ENCODE peak calls at places on chromosomes 11 and 22, in six cellular contexts. F is HepG2, A is HCT116, G is K562, M is H1, Q is T47D. E is an unnamed sample.

GRCh38 chr11:117822031-117822521 is 2.5 kb downstream of the FXYD2 start:
- DNase-seq in F (no peak), A (no peak), M (peak), Q (peak), G (peak), E (peak)

GRCh38 chr22:49634006-49634772 is 193.5 kb downstream of the BRD1 start:
- DNase-seq in F (no peak), Q (no peak), G (no peak), A (no peak), M (no peak), E (no peak)

GRCh38 chr11:10908215-10908990 is 50.5 kb upstream of the ZBED5 start:
- DNase-seq in G (peak), M (no peak), Q (no peak), F (no peak), A (no peak), E (no peak)

GRCh38 chr22:37244922-37245722 is 1.1 kb upstream of the RAC2 start:
- DNase-seq in F (no peak), Q (no peak), M (no peak), A (no peak), G (no peak), E (no peak)

GRCh38 chr11:44842219-44842618 is 108.5 kb downstream of the TP53I11 start:
- DNase-seq in A (no peak), M (no peak), Q (no peak), F (no peak), G (no peak), E (no peak)

GRCh38 chr11:88402784-88403183 is 65.2 kb upstream of the CTSC start:
- DNase-seq in A (no peak), G (no peak), F (no peak), M (no peak), Q (no peak), E (no peak)

GRCh38 chr11:120985718-120986569 is 38.0 kb upstream of the TBCEL start:
- DNase-seq in M (peak), F (peak), Q (peak), A (no peak), G (peak), E (peak)

GRCh38 chr22:41447435-41448188 is 1.0 kb upstream of the TOB2 start:
- DNase-seq in A (no peak), Q (no peak), F (peak), G (peak), M (peak), E (peak)

GRCh38 chr22:45918455-45919370 is 58.2 kb downstream of the WNT7B start:
- DNase-seq in F (no peak), Q (peak), G (no peak), M (no peak), A (no peak), E (peak)

GRCh38 chr11:5689551-5689983 is at the start of gene TRIM22:
- DNase-seq in M (no peak), F (no peak), Q (no peak), G (no peak), A (no peak), E (no peak)

GRCh38 chr11:65606876-65607613 is 7.0 kb downstream of the MAP3K11 start:
- DNase-seq in M (peak), A (peak), F (no peak), G (peak), Q (peak), E (peak)

GRCh38 chr11:56932572-56933235 is 56.0 kb upstream of the OR5AK2 start:
- DNase-seq in A (peak), G (peak), M (no peak), F (peak), Q (no peak), E (no peak)

GRCh38 chr11:32586576-32587190 is 3.1 kb downstream of the EIF3M start:
- DNase-seq in A (peak), Q (no peak), G (peak), M (no peak), F (peak), E (peak)

GRCh38 chr11:93902921-93903320 is 52.5 kb upstream of the VSTM5 start:
- DNase-seq in G (no peak), A (no peak), F (no peak), M (no peak), Q (no peak), E (no peak)

GRCh38 chr11:78708388-78708787 is 133.7 kb upstream of the NARS2 start:
- DNase-seq in Q (no peak), A (no peak), M (no peak), F (no peak), G (no peak), E (no peak)

GRCh38 chr11:94879006-94879405 is 94.3 kb downstream of the CWC15 start:
- DNase-seq in Q (no peak), F (no peak), M (no peak), G (no peak), A (no peak), E (peak)

GRCh38 chr11:83835423-83835822 is 549.3 kb upstream of the CCDC90B start:
- DNase-seq in F (no peak), A (no peak), M (no peak), Q (no peak), G (no peak), E (no peak)

GRCh38 chr11:61447601-61448551 is 18.0 kb downstream of the SDHAF2 start:
- DNase-seq in M (no peak), A (no peak), G (no peak), Q (no peak), F (no peak), E (no peak)

GRCh38 chr22:37818397-37819099 is 4.6 kb upstream of the GALR3 start:
- DNase-seq in G (no peak), Q (no peak), A (no peak), F (no peak), M (peak), E (no peak)

GRCh38 chr11:61969838-61970452 is 2.5 kb upstream of the FTH1 start:
- DNase-seq in G (no peak), Q (no peak), F (no peak), M (no peak), A (no peak), E (no peak)

GRCh38 chr11:122046438-122046837 is 69.6 kb downstream of the BLID start:
- DNase-seq in Q (no peak), F (no peak), G (no peak), A (no peak), M (no peak), E (no peak)

GRCh38 chr11:64667154-64667745 is 55.7 kb downstream of the NRXN2 start:
- DNase-seq in Q (no peak), M (no peak), F (no peak), A (no peak), G (no peak), E (no peak)

GRCh38 chr22:26395926-26396325 is 33.1 kb upstream of the ASPHD2 start:
- DNase-seq in Q (no peak), F (no peak), A (no peak), M (no peak), G (no peak), E (no peak)

GRCh38 chr11:73660497-73661034 is 14.2 kb downstream of the PLEKHB1 start:
- DNase-seq in Q (no peak), G (no peak), A (no peak), F (no peak), M (no peak), E (no peak)

GRCh38 chr22:42799462-42800405 is 57.3 kb downstream of the ARFGAP3 start:
- DNase-seq in F (no peak), A (no peak), G (peak), M (no peak), Q (no peak), E (no peak)

GRCh38 chr11:100639140-100639539 is 47.9 kb upstream of the ARHGAP42 start:
- DNase-seq in F (no peak), Q (no peak), M (no peak), A (no peak), G (no peak), E (no peak)

GRCh38 chr22:20523118-20523983 is 15.9 kb downstream of the MED15 start:
- DNase-seq in F (no peak), M (no peak), A (no peak), Q (no peak), G (peak), E (no peak)

GRCh38 chr11:102703826-102704493 is 1.6 kb downstream of the MMP27 start:
- DNase-seq in F (no peak), A (no peak), G (no peak), M (no peak), Q (no peak), E (no peak)

GRCh38 chr11:102709211-102709980 is 3.8 kb upstream of the MMP27 start:
- DNase-seq in Q (no peak), A (no peak), G (no peak), F (no peak), M (no peak), E (no peak)

GRCh38 chr11:102708654-102709053 is 3.1 kb upstream of the MMP27 start:
- DNase-seq in M (no peak), F (no peak), A (no peak), Q (no peak), G (no peak), E (no peak)

GRCh38 chr11:102705626-102706025 is at the start of gene MMP27:
- DNase-seq in G (no peak), A (no peak), Q (no peak), M (no peak), F (no peak), E (no peak)

GRCh38 chr11:102704841-102705240 is 728 bp downstream of the MMP27 start:
- DNase-seq in A (no peak), G (no peak), Q (no peak), F (no peak), M (no peak), E (no peak)
- TF ChIP-seq JUND in A (no peak), G (no peak), Q (no peak), F (no peak), M (no peak), E (no peak)

DNA sequence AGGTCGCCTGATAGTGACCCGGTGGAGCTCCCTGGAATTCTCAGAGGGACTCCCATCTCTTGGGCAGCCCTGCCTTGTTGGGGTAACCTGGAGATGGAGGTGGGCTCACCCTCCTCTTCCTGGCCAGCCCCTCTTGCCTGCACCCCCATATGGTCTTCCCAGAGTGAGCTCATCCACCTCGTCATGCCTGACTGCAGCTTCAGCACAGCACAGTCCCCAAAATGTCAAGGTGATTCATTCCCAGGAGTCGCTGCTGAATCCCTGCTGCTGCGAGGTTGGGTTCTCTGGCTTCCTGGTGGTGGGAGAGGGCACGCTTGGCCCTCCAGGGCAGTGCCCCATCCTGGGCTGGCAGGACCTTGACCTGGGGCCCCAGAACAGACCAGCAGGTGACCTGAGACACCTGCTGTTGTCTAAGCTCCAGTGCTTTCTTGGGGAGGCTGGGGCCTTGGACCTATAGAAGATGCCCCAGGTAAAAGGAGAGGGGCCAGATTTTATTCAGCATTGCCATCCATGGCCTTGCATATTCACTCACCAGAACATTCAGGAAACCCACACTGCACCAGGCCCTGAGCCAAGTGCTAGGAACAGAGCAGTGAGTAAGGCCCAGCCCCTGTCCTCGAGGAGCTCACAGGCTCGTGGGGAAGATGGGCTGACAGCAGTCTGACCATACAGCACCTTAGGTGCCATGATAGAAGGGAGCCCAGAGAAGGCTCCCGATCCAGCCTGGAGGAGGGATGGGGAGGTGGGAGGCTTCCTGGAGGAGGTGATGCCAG is 72.9 kb downstream of the CACNA1I start:
- DNase-seq in F (no peak), Q (no peak), G (no peak), A (no peak), M (no peak), E (no peak)
- TF ChIP-seq JUND in F (no peak), Q (no peak), G (no peak), A (no peak), M (no peak), E (no peak)

GRCh38 chr11:131372243-131372930 is 2.0 kb downstream of the NTM start:
- DNase-seq in Q (no peak), M (no peak), F (no peak), G (no peak), A (no peak), E (peak)

GRCh38 chr11:131370901-131371790 is 731 bp downstream of the NTM start:
- DNase-seq in M (no peak), Q (no peak), A (no peak), F (no peak), G (no peak), E (peak)

GRCh38 chr11:131373326-131373725 is 2.9 kb downstream of the NTM start:
- DNase-seq in G (no peak), F (no peak), A (no peak), M (no peak), Q (no peak), E (no peak)

GRCh38 chr11:131371791-131372104 is 1.3 kb downstream of the NTM start:
- DNase-seq in F (no peak), G (no peak), A (no peak), Q (no peak), M (no peak), E (no peak)

GRCh38 chr11:131370090-131370751 is at the start of gene NTM:
- DNase-seq in A (no peak), Q (no peak), M (no peak), F (no peak), G (no peak), E (peak)
- TF ChIP-seq JUND in A (no peak), Q (no peak), M (no peak), F (no peak), G (no peak), E (no peak)

GRCh38 chr22:46966846-46967245 is 204.4 kb downstream of the TBC1D22A start:
- DNase-seq in F (no peak), Q (no peak), A (no peak), G (no peak), M (no peak), E (no peak)
- TF ChIP-seq JUND in F (no peak), Q (no peak), A (no peak), G (no peak), M (no peak), E (no peak)

DNA sequence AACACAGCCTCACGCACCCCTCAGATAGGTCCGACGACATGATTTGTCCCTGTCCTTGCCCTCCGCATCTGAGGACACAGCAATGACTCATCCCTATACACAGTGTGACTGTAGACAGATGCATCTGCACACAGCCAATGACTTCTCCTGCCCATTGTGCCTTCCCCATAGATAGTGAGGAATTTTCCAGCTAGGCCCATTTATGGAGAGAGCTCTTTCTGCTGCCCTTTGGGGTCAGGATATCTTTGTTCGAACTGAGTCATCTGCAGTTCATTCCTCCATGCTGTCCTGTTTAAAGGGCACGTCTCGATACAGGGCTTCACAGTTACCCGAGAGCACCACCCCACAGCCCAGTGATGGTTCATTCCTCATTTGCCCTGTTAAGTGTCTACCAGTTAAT is 96.7 kb downstream of the LARGE1 start:
- DNase-seq in G (no peak), F (peak), Q (no peak), A (no peak), M (no peak), E (no peak)
- TF ChIP-seq JUND in G (no peak), F (peak), Q (no peak), A (no peak), M (no peak), E (no peak)

GRCh38 chr22:35498026-35498425 is 42.6 kb upstream of the RASD2 start:
- DNase-seq in M (no peak), G (peak), F (no peak), Q (no peak), A (no peak), E (peak)
- TF ChIP-seq JUND in M (no peak), G (no peak), F (no peak), Q (no peak), A (no peak), E (no peak)

DNA sequence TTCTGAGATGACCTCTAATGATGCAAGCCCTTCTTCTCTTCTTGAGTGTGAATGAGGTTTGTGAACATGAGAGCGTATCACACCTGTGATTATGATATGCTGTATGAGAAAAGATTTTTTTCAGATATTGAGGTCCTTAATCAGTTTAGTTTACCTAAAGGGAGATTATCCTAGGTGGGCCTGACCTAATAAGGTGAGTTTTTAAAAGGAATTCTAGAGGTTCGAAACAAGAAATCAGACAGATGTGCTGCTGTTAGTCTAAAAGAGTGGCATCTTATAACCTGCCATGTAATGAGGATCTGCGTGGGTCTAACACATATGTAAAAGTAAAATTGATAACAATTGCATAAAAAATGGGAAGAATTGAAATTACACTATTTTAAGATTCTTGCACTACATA is 33.8 kb downstream of the MSANTD4 start:
- DNase-seq in G (no peak), A (no peak), Q (no peak), F (no peak), M (no peak), E (no peak)
- TF ChIP-seq JUND in G (no peak), A (no peak), Q (no peak), F (no peak), M (no peak), E (no peak)

DNA sequence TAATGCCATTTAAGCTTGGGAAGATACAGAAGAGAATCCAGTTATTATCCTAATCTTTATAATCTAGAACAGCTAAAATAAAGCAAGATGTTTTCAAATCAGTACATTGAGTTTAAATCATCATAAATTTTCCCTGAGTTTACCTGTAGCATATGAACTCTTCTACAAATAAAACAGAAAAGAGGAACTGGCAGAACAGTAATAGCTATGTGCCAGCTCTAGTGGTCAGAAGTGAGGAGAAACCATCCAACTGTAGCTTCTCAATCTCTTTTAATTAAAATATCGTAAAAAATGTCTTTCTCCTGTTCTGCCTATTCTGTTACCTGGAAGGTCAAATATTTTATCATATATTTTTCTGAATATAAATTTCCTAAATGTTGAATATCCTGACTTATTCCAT is 266.9 kb downstream of the SOX6 start:
- DNase-seq in A (no peak), F (no peak), Q (no peak), M (no peak), G (no peak), E (no peak)
- TF ChIP-seq JUND in A (no peak), F (no peak), Q (no peak), M (no peak), G (no peak), E (no peak)

GRCh38 chr11:1197886-1198765 is 24.7 kb upstream of the MUC5B start:
- DNase-seq in Q (no peak), F (no peak), G (no peak), M (no peak), A (no peak), E (peak)
- TF ChIP-seq JUND in Q (no peak), F (no peak), G (no peak), M (no peak), A (no peak), E (no peak)

E was measured in SK-N-SH.